ENCODE peak calls at places on chromosomes 4 and X, in six cellular contexts. K is spleen, M is transverse colon, N is breast epithelium, B is stomach, D is SK-N-SH. H is an unnamed sample.

GRCh38 chr4:177771645-177772044 is 329.4 kb upstream of the AGA start:
- DNase-seq in D (no peak), K (no peak), M (no peak), N (no peak), B (no peak), H (no peak)

GRCh38 chrX:46554942-46555341 is 9.7 kb upstream of the ZNF674 start:
- DNase-seq in B (no peak), D (no peak), N (no peak), M (no peak), K (no peak), H (no peak)

GRCh38 chr4:5050520-5050955 is 742 bp upstream of the STK32B start:
- DNase-seq in N (peak), K (peak), M (peak), B (peak), D (peak), H (peak)

GRCh38 chr4:139934336-139934735 is 219.6 kb downstream of the MAML3 start:
- DNase-seq in B (no peak), M (no peak), D (peak), N (no peak), K (no peak), H (no peak)

GRCh38 chr4:156999175-156999517 is 27.5 kb upstream of the PDGFC start:
- DNase-seq in M (peak), K (no peak), N (no peak), B (peak), D (no peak), H (no peak)

GRCh38 chr4:128338634-128339355 is 51.2 kb upstream of the PGRMC2 start:
- DNase-seq in B (no peak), D (no peak), M (no peak), N (no peak), K (no peak), H (no peak)

GRCh38 chr4:41346306-41347061 is 89.8 kb downstream of the UCHL1 start:
- DNase-seq in D (no peak), N (no peak), K (no peak), B (no peak), M (no peak), H (no peak)

GRCh38 chr4:136687118-136687517 is 845.2 kb downstream of the PCDH18 start:
- DNase-seq in M (no peak), K (peak), D (no peak), B (no peak), N (no peak), H (no peak)

GRCh38 chr4:6134612-6135220 is 65.6 kb downstream of the JAKMIP1 start:
- DNase-seq in D (no peak), B (no peak), M (no peak), N (no peak), K (peak), H (no peak)

GRCh38 chr4:16195209-16195608 is 31.1 kb downstream of the TAPT1 start:
- DNase-seq in M (no peak), D (no peak), N (no peak), K (no peak), B (no peak), H (no peak)

GRCh38 chrX:67725471-67725870 is 181.7 kb downstream of the AR start:
- DNase-seq in M (no peak), B (no peak), D (no peak), N (no peak), K (no peak), H (no peak)

GRCh38 chr4:88857588-88857987 is 160.0 kb upstream of the NAP1L5 start:
- DNase-seq in B (no peak), M (no peak), K (no peak), N (no peak), D (no peak), H (no peak)

GRCh38 chr4:23966720-23967119 is 76.9 kb upstream of the PPARGC1A start:
- DNase-seq in B (no peak), D (peak), M (no peak), N (no peak), K (no peak), H (no peak)

GRCh38 chr4:86521373-86521969 is 72.6 kb upstream of the PTPN13 start:
- DNase-seq in M (no peak), B (no peak), N (no peak), D (no peak), K (no peak), H (no peak)

GRCh38 chr4:38046735-38047487 is 86.7 kb downstream of the PTTG2 start:
- DNase-seq in D (no peak), K (no peak), N (no peak), M (no peak), B (no peak), H (no peak)

GRCh38 chr4:178672512-178672911 is 1230.3 kb upstream of the AGA start:
- DNase-seq in M (no peak), B (no peak), D (no peak), K (no peak), N (no peak), H (no peak)

GRCh38 chrX:66200050-66200664 is 36.1 kb downstream of the HEPH start:
- DNase-seq in N (no peak), D (no peak), K (no peak), M (no peak), B (no peak), H (no peak)

GRCh38 chr4:21645776-21646175 is 302.8 kb downstream of the KCNIP4 start:
- DNase-seq in M (no peak), K (no peak), B (no peak), N (no peak), D (no peak), H (no peak)

GRCh38 chrX:67612231-67612630 is 68.4 kb downstream of the AR start:
- DNase-seq in B (no peak), M (no peak), N (no peak), K (no peak), D (no peak), H (no peak)

GRCh38 chr4:73189274-73189810 is 69.3 kb downstream of the ANKRD17 start:
- DNase-seq in D (no peak), N (no peak), B (no peak), K (no peak), M (no peak), H (no peak)

GRCh38 chrX:47283015-47283771 is 50.4 kb downstream of the USP11 start:
- DNase-seq in M (no peak), K (no peak), D (peak), B (no peak), N (no peak), H (no peak)

GRCh38 chrX:38893441-38893840 is 92.2 kb downstream of the MID1IP1 start:
- DNase-seq in N (no peak), B (no peak), D (no peak), K (no peak), M (no peak), H (no peak)

GRCh38 chr4:121720109-121720508 is 23.3 kb upstream of the ANXA5 start:
- DNase-seq in K (no peak), D (no peak), M (no peak), B (no peak), N (no peak), H (no peak)

GRCh38 chrX:52363247-52363883 is 5.5 kb upstream of the XAGE2 start:
- DNase-seq in K (no peak), B (no peak), N (no peak), D (no peak), M (peak), H (no peak)

GRCh38 chrX:154531626-154532025 is 15.0 kb downstream of the G6PD start:
- DNase-seq in M (no peak), B (no peak), N (no peak), D (no peak), K (no peak), H (no peak)

GRCh38 chr4:15756361-15756861 is 21.7 kb upstream of the CD38 start:
- DNase-seq in B (no peak), K (no peak), N (no peak), M (peak), D (no peak), H (peak)

GRCh38 chr4:75940692-75941253 is at the start of gene NAAA:
- DNase-seq in N (peak), D (peak), B (peak), K (peak), M (peak), H (peak)

GRCh38 chrX:109774706-109775105 is 41.6 kb upstream of the ACSL4 start:
- DNase-seq in D (no peak), K (no peak), B (no peak), M (no peak), N (no peak), H (no peak)

GRCh38 chr4:114077610-114078009 is 98.2 kb upstream of the ARSJ start:
- DNase-seq in D (no peak), K (no peak), B (no peak), N (no peak), M (no peak), H (no peak)

GRCh38 chr4:156512622-156513021 is 459.0 kb downstream of the PDGFC start:
- DNase-seq in D (no peak), M (no peak), B (no peak), N (no peak), K (no peak), H (no peak)

GRCh38 chr4:74549936-74550335 is 105.0 kb downstream of the AREG start:
- DNase-seq in K (no peak), D (no peak), M (no peak), B (no peak), N (no peak), H (no peak)

GRCh38 chr4:174926958-174927357 is 8.8 kb downstream of the ADAM29 start:
- DNase-seq in D (no peak), N (no peak), M (no peak), K (no peak), B (no peak), H (no peak)

GRCh38 chr4:175560628-175561027 is 251.4 kb downstream of the GPM6A start:
- DNase-seq in M (no peak), D (peak), B (no peak), K (no peak), N (no peak), H (no peak)

GRCh38 chr4:186201535-186202230 is 10.3 kb downstream of the CYP4V2 start:
- DNase-seq in N (no peak), K (peak), M (peak), B (peak), D (peak), H (peak)

GRCh38 chr4:150598906-150599305 is 17.0 kb downstream of the MAB21L2 start:
- DNase-seq in N (no peak), K (no peak), M (no peak), D (no peak), B (no peak), H (no peak)

GRCh38 chrX:65690057-65690855 is 22.8 kb downstream of the MSN start:
- DNase-seq in M (no peak), K (no peak), N (no peak), D (no peak), B (no peak), H (peak)

DNA sequence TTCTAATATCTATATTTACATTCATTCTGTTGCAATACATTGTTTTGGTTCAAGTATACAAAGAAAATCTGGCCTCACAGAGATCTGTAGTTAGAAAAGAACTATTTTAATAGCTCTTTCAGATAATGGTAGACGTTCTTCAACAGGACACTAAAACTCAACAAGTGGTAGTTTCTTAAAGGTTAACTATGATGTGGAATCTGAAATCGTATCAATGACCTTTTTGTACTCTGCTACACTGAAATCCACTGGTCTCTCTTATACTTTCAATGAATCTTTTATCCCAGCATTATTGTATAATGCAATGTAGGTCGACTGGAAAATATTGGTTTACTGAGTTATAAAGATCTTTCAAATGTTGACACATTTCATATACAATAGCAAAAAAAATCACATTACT is 12.7 kb downstream of the TMEM185A start:
- DNase-seq in K (no peak), B (no peak), D (no peak), M (no peak), N (no peak), H (no peak)
- TF ChIP-seq POLR2AphosphoS5 in K (no peak), B (no peak), D (no peak), M (no peak), N (no peak), H (no peak)

GRCh38 chr4:172707622-172708021 is 461.0 kb upstream of the GALNT7 start:
- DNase-seq in B (no peak), N (no peak), K (no peak), D (no peak), M (no peak), H (no peak)
- TF ChIP-seq CTCF in B (no peak), N (no peak), K (no peak), D (no peak), M (no peak), H (no peak)

GRCh38 chr4:98143001-98143899 is at the start of gene STPG2:
- DNase-seq in M (peak), N (peak), D (peak), B (peak), K (peak), H (peak)
- H3K4me3 ChIP-seq in M (peak), N (peak), D (peak), B (peak), K (peak), H (peak)

GRCh38 chr4:40182041-40182440 is 14.8 kb upstream of the RHOH start:
- DNase-seq in B (no peak), N (no peak), K (no peak), M (no peak), D (no peak), H (no peak)

GRCh38 chr4:40178672-40179071 is 18.2 kb upstream of the RHOH start:
- DNase-seq in N (no peak), D (no peak), B (no peak), M (no peak), K (no peak), H (no peak)

GRCh38 chr4:40182979-40183378 is 13.9 kb upstream of the RHOH start:
- DNase-seq in B (no peak), M (no peak), K (no peak), D (no peak), N (no peak), H (no peak)

GRCh38 chr4:40179360-40179759 is 17.5 kb upstream of the RHOH start:
- DNase-seq in M (no peak), D (no peak), B (no peak), K (no peak), N (no peak), H (no peak)

GRCh38 chr4:40180356-40180755 is 16.5 kb upstream of the RHOH start:
- DNase-seq in N (no peak), B (no peak), D (peak), M (no peak), K (no peak), H (no peak)
- TF ChIP-seq POLR2AphosphoS5 in N (no peak), B (no peak), D (no peak), M (no peak), K (no peak), H (no peak)